ENCODE peak calls at places on chromosomes 3 and 15, in nine cellular contexts. Y, N, L, F, R, O, X, V and H are unnamed samples.

GRCh38 chr3:195219351-195220045 is 51.5 kb downstream of the XXYLT1 start:
- DNase-seq in V (no peak), R (no peak), N (no peak), L (no peak), F (no peak), O (no peak), X (no peak), Y (no peak), H (peak; percentile 21)

GRCh38 chr3:128319741-128320141 is 146.9 kb downstream of the DNAJB8 start:
- DNase-seq in Y (no peak), N (no peak), V (no peak), F (no peak), R (peak; percentile 74), O (no peak), X (no peak), L (no peak), H (peak; percentile 22)

GRCh38 chr15:77497108-77497737 is 76.5 kb downstream of the HMG20A start:
- DNase-seq in X (no peak), V (no peak), Y (no peak), R (peak; percentile 67), F (peak; percentile 47), O (peak; percentile 63), N (no peak), L (no peak), H (peak; percentile 77)

GRCh38 chr3:128620268-128620691 is 30.3 kb downstream of the RPN1 start:
- DNase-seq in N (no peak), F (no peak), O (peak; percentile 54), L (no peak), X (no peak), V (no peak), R (no peak), Y (no peak), H (no peak)

GRCh38 chr15:41915203-41915994 is 21.5 kb upstream of the SPTBN5 start:
- DNase-seq in R (peak; percentile 7), Y (no peak), X (no peak), L (no peak), O (no peak), F (no peak), V (no peak), N (no peak), H (no peak)

GRCh38 chr3:59142581-59142980 is 92.8 kb upstream of the CFAP20DC start:
- DNase-seq in Y (no peak), X (no peak), L (no peak), R (no peak), N (no peak), O (peak; percentile 74), F (no peak), V (no peak), H (no peak)

GRCh38 chr3:72896996-72897757 is 9.3 kb downstream of the GXYLT2 start:
- DNase-seq in V (no peak), L (no peak), O (no peak), F (no peak), Y (no peak), X (no peak), R (no peak), N (no peak), H (no peak)

GRCh38 chr3:127062926-127063325 is 80.0 kb downstream of the PLXNA1 start:
- DNase-seq in Y (no peak), V (no peak), N (no peak), R (peak; percentile 39), F (no peak), O (no peak), X (no peak), L (no peak), H (no peak)

GRCh38 chr3:188298585-188298984 is 144.6 kb downstream of the LPP start:
- DNase-seq in L (no peak), X (no peak), V (no peak), Y (no peak), N (no peak), O (no peak), F (no peak), R (no peak), H (no peak)

GRCh38 chr3:12954891-12955650 is 113.7 kb upstream of the RPL32 start:
- DNase-seq in O (no peak), L (no peak), R (peak; percentile 83), V (no peak), X (no peak), F (peak; percentile 81), N (peak; percentile 14), Y (no peak), H (no peak)

GRCh38 chr15:99711685-99712084 is 21.6 kb downstream of the LYSMD4 start:
- DNase-seq in O (no peak), V (no peak), X (no peak), N (no peak), F (no peak), L (no peak), R (no peak), Y (no peak), H (no peak)

GRCh38 chr3:11558002-11558401 is 85.7 kb downstream of the VGLL4 start:
- DNase-seq in L (no peak), X (no peak), F (peak; percentile 53), O (peak; percentile 74), R (peak; percentile 41), V (no peak), Y (no peak), N (no peak), H (no peak)

GRCh38 chr3:186138272-186138981 is 29.5 kb upstream of the ETV5 start:
- DNase-seq in N (no peak), V (no peak), F (peak; percentile 45), R (no peak), L (no peak), X (no peak), Y (no peak), O (no peak), H (no peak)

GRCh38 chr15:92629975-92630626 is 25.5 kb downstream of the FAM174B start:
- DNase-seq in F (no peak), Y (no peak), V (no peak), X (no peak), N (no peak), L (no peak), O (peak; percentile 23), R (no peak), H (no peak)

GRCh38 chr15:51688863-51689262 is 7.6 kb downstream of the SCG3 start:
- DNase-seq in L (no peak), Y (no peak), V (no peak), F (no peak), N (no peak), R (no peak), X (no peak), O (no peak), H (no peak)

GRCh38 chr3:143686638-143687197 is 161.6 kb downstream of the SLC9A9 start:
- DNase-seq in O (no peak), N (no peak), X (no peak), L (no peak), R (no peak), V (no peak), Y (no peak), F (no peak), H (no peak)

GRCh38 chr15:46091860-46092450 is 457.1 kb downstream of the SQOR start:
- DNase-seq in R (no peak), L (peak; percentile 11), X (no peak), Y (no peak), V (no peak), O (peak; percentile 63), F (peak; percentile 64), N (no peak), H (no peak)

GRCh38 chr15:70358871-70359647 is 261.3 kb upstream of the TLE3 start:
- DNase-seq in N (no peak), Y (no peak), O (no peak), R (no peak), V (no peak), X (no peak), L (no peak), F (no peak), H (no peak)

GRCh38 chr3:111081008-111081545 is 9.5 kb downstream of the NECTIN3 start:
- DNase-seq in O (no peak), L (no peak), X (no peak), Y (no peak), N (no peak), V (no peak), F (no peak), R (no peak), H (no peak)

GRCh38 chr3:196117809-196118208 is 35.9 kb upstream of the TFRC start:
- DNase-seq in V (no peak), R (no peak), N (no peak), X (no peak), Y (no peak), O (no peak), F (no peak), L (no peak), H (no peak)

GRCh38 chr3:18237251-18238005 is 187.7 kb downstream of the SATB1 start:
- DNase-seq in X (no peak), L (no peak), R (no peak), F (no peak), N (no peak), V (no peak), Y (no peak), O (peak; percentile 86), H (no peak)